ENCODE peak calls at places on chromosomes 7 and 10, in four cellular contexts. One of them, this sample, is unnamed.

GRCh38 chr7:66974986-66975590 is 20.3 kb downstream of the SBDS start:
- DNase-seq in OCI-LY7: no peak
- DNase-seq in CD4-positive, alpha-beta T cell: no peak
- DNase-seq in suprapubic skin: no peak
- DNase-seq in this sample: no peak

GRCh38 chr7:104908636-104909035 is 105.4 kb upstream of the KMT2E start:
- DNase-seq in OCI-LY7: no peak
- DNase-seq in CD4-positive, alpha-beta T cell: no peak
- DNase-seq in suprapubic skin: no peak
- DNase-seq in this sample: no peak

GRCh38 chr7:74267756-74268565 is 13.8 kb upstream of the RFC2 start:
- DNase-seq in OCI-LY7: no peak
- DNase-seq in CD4-positive, alpha-beta T cell: no peak
- DNase-seq in suprapubic skin: no peak
- DNase-seq in this sample: no peak

GRCh38 chr7:100799037-100799896 is 28.1 kb downstream of the EPHB4 start:
- DNase-seq in OCI-LY7: peak; percentile 48
- DNase-seq in CD4-positive, alpha-beta T cell: peak; percentile 24
- DNase-seq in suprapubic skin: no peak
- DNase-seq in this sample: peak; percentile 73

GRCh38 chr7:40231796-40232195 is 97.0 kb downstream of the SUGCT start:
- DNase-seq in OCI-LY7: no peak
- DNase-seq in CD4-positive, alpha-beta T cell: no peak
- DNase-seq in suprapubic skin: no peak
- DNase-seq in this sample: no peak

GRCh38 chr10:125114761-125115391 is 45.5 kb downstream of the CTBP2 start:
- DNase-seq in OCI-LY7: no peak
- DNase-seq in CD4-positive, alpha-beta T cell: no peak
- DNase-seq in suprapubic skin: no peak
- DNase-seq in this sample: no peak

GRCh38 chr10:19815478-19816419 is 483 bp upstream of the PLXDC2 start:
- DNase-seq in OCI-LY7: no peak
- DNase-seq in CD4-positive, alpha-beta T cell: no peak
- DNase-seq in suprapubic skin: peak; percentile 88
- DNase-seq in this sample: peak; percentile 69

GRCh38 chr7:40536406-40536805 is 401.6 kb downstream of the SUGCT start:
- DNase-seq in OCI-LY7: no peak
- DNase-seq in CD4-positive, alpha-beta T cell: no peak
- DNase-seq in suprapubic skin: no peak
- DNase-seq in this sample: no peak

GRCh38 chr7:36153571-36154097 is 580 bp downstream of the EEPD1 start:
- DNase-seq in OCI-LY7: no peak
- DNase-seq in CD4-positive, alpha-beta T cell: peak; percentile 16
- DNase-seq in suprapubic skin: no peak
- DNase-seq in this sample: peak; percentile 39

GRCh38 chr10:71562884-71563283 is 156.7 kb downstream of the C10orf105 start:
- DNase-seq in OCI-LY7: no peak
- DNase-seq in CD4-positive, alpha-beta T cell: no peak
- DNase-seq in suprapubic skin: no peak
- DNase-seq in this sample: no peak

GRCh38 chr7:13778967-13779366 is 210.5 kb downstream of the ETV1 start:
- DNase-seq in OCI-LY7: no peak
- DNase-seq in CD4-positive, alpha-beta T cell: no peak
- DNase-seq in suprapubic skin: no peak
- DNase-seq in this sample: peak; percentile 44

GRCh38 chr10:16832351-16833080 is 15.3 kb upstream of the RSU1 start:
- DNase-seq in OCI-LY7: no peak
- DNase-seq in CD4-positive, alpha-beta T cell: no peak
- DNase-seq in suprapubic skin: no peak
- DNase-seq in this sample: peak; percentile 44

GRCh38 chr7:156836443-156836842 is 56.5 kb downstream of the LMBR1 start:
- DNase-seq in OCI-LY7: no peak
- DNase-seq in CD4-positive, alpha-beta T cell: no peak
- DNase-seq in suprapubic skin: no peak
- DNase-seq in this sample: no peak

GRCh38 chr7:83032195-83032594 is 130.5 kb downstream of the PCLO start:
- DNase-seq in OCI-LY7: no peak
- DNase-seq in CD4-positive, alpha-beta T cell: no peak
- DNase-seq in suprapubic skin: no peak
- DNase-seq in this sample: no peak

GRCh38 chr10:44437837-44438752 is 53.2 kb upstream of the CXCL12 start:
- DNase-seq in OCI-LY7: no peak
- DNase-seq in CD4-positive, alpha-beta T cell: no peak
- DNase-seq in suprapubic skin: no peak
- DNase-seq in this sample: no peak

GRCh38 chr7:95723583-95724180 is 48.7 kb upstream of the DYNC1I1 start:
- DNase-seq in OCI-LY7: peak; percentile 5
- DNase-seq in CD4-positive, alpha-beta T cell: no peak
- DNase-seq in suprapubic skin: no peak
- DNase-seq in this sample: no peak

GRCh38 chr7:70647801-70648491 is 484.0 kb upstream of the GALNT17 start:
- DNase-seq in OCI-LY7: no peak
- DNase-seq in CD4-positive, alpha-beta T cell: peak; percentile 23
- DNase-seq in suprapubic skin: no peak
- DNase-seq in this sample: no peak

GRCh38 chr10:43195557-43195956 is 57.3 kb downstream of the CSGALNACT2 start:
- DNase-seq in OCI-LY7: no peak
- DNase-seq in CD4-positive, alpha-beta T cell: no peak
- DNase-seq in suprapubic skin: no peak
- DNase-seq in this sample: no peak

GRCh38 chr7:43244232-43244631 is 131.8 kb downstream of the HECW1 start:
- DNase-seq in OCI-LY7: no peak
- DNase-seq in CD4-positive, alpha-beta T cell: no peak
- DNase-seq in suprapubic skin: no peak
- DNase-seq in this sample: no peak

GRCh38 chr7:1946461-1947450 is 276.7 kb downstream of the ELFN1 start:
- DNase-seq in OCI-LY7: no peak
- DNase-seq in CD4-positive, alpha-beta T cell: no peak
- DNase-seq in suprapubic skin: no peak
- DNase-seq in this sample: no peak

GRCh38 chr7:106050743-106051110 is 61.4 kb downstream of the SYPL1 start:
- DNase-seq in OCI-LY7: no peak
- DNase-seq in CD4-positive, alpha-beta T cell: no peak
- DNase-seq in suprapubic skin: no peak
- DNase-seq in this sample: no peak

GRCh38 chr7:148182264-148182663 is 408.3 kb upstream of the C7orf33 start:
- DNase-seq in OCI-LY7: no peak
- DNase-seq in CD4-positive, alpha-beta T cell: no peak
- DNase-seq in suprapubic skin: no peak
- DNase-seq in this sample: no peak

GRCh38 chr10:43212043-43212721 is 54.7 kb downstream of the RASGEF1A start:
- DNase-seq in OCI-LY7: no peak
- DNase-seq in CD4-positive, alpha-beta T cell: no peak
- DNase-seq in suprapubic skin: peak; percentile 71
- DNase-seq in this sample: no peak

GRCh38 chr10:70937661-70938060 is 49.3 kb upstream of the PCBD1 start:
- DNase-seq in OCI-LY7: no peak
- DNase-seq in CD4-positive, alpha-beta T cell: no peak
- DNase-seq in suprapubic skin: no peak
- DNase-seq in this sample: no peak

GRCh38 chr10:117950408-117950807 is 96.3 kb downstream of the RAB11FIP2 start:
- DNase-seq in OCI-LY7: no peak
- DNase-seq in CD4-positive, alpha-beta T cell: no peak
- DNase-seq in suprapubic skin: no peak
- DNase-seq in this sample: no peak

GRCh38 chr10:126904807-126905686 is at the start of gene DOCK1:
- DNase-seq in OCI-LY7: no peak
- DNase-seq in CD4-positive, alpha-beta T cell: no peak
- DNase-seq in suprapubic skin: peak; percentile 85
- DNase-seq in this sample: peak; percentile 75

GRCh38 chr7:124813962-124814798 is 48.6 kb upstream of the GPR37 start:
- DNase-seq in OCI-LY7: no peak
- DNase-seq in CD4-positive, alpha-beta T cell: no peak
- DNase-seq in suprapubic skin: no peak
- DNase-seq in this sample: no peak

GRCh38 chr7:28711096-28711495 is 247.0 kb downstream of the TRIL start:
- DNase-seq in OCI-LY7: no peak
- DNase-seq in CD4-positive, alpha-beta T cell: no peak
- DNase-seq in suprapubic skin: no peak
- DNase-seq in this sample: no peak

GRCh38 chr10:101071885-101072433 is 10.2 kb downstream of the KAZALD1 start:
- DNase-seq in OCI-LY7: no peak
- DNase-seq in CD4-positive, alpha-beta T cell: no peak
- DNase-seq in suprapubic skin: no peak
- DNase-seq in this sample: no peak

GRCh38 chr7:29336851-29337627 is 142.5 kb downstream of the CHN2 start:
- DNase-seq in OCI-LY7: no peak
- DNase-seq in CD4-positive, alpha-beta T cell: no peak
- DNase-seq in suprapubic skin: no peak
- DNase-seq in this sample: no peak

DNA sequence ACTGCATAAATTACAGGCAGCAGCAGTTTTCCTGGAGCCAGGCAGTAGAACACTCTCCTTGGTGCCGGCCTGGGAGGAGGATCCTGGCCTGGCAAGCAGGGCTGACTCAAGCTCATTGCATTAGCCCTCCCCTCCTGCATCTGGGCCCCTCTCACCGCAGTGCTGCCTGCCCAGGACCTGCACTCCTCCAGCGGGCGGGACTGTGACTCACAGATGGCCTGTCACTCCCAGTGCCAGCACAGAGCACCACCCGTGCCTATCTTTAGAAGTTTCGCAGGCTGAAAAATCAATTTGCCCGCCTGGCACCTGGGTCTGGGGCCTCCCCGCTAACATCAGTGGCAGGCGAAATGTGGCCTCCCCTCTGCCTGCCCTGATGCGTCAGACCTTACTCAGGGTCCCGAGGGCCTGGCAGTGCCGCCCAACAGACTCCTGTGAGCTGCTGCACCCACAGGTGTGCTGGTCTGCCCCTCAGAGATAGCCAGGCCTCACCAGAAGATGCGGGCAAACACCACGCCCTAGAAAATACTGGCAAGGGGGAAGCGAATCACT is 123.8 kb downstream of the KCNMA1 start:
- DNase-seq in OCI-LY7: no peak
- DNase-seq in CD4-positive, alpha-beta T cell: no peak
- DNase-seq in suprapubic skin: no peak
- DNase-seq in this sample: no peak
- H3K27ac ChIP-seq in OCI-LY7: no peak overlapping the region
- H3K27ac ChIP-seq in CD4-positive, alpha-beta T cell: no peak overlapping the region
- H3K27ac ChIP-seq in suprapubic skin: no peak overlapping the region
- H3K27ac ChIP-seq in this sample: no peak overlapping the region

GRCh38 chr7:27662490-27663205 is at the start of gene HIBADH:
- DNase-seq in OCI-LY7: peak; percentile 99
- DNase-seq in CD4-positive, alpha-beta T cell: peak; percentile 89
- DNase-seq in suprapubic skin: peak; percentile 99
- DNase-seq in this sample: peak; percentile 99

GRCh38 chr7:27656724-27657123 is 6.0 kb downstream of the HIBADH start:
- DNase-seq in OCI-LY7: no peak
- DNase-seq in CD4-positive, alpha-beta T cell: no peak
- DNase-seq in suprapubic skin: no peak
- DNase-seq in this sample: no peak

GRCh38 chr7:27663989-27664331 is 1.3 kb upstream of the HIBADH start:
- DNase-seq in OCI-LY7: no peak
- DNase-seq in CD4-positive, alpha-beta T cell: no peak
- DNase-seq in suprapubic skin: no peak
- DNase-seq in this sample: no peak

GRCh38 chr7:27661776-27662489 is 750 bp downstream of the HIBADH start:
- DNase-seq in OCI-LY7: peak; percentile 52
- DNase-seq in CD4-positive, alpha-beta T cell: peak; percentile 3
- DNase-seq in suprapubic skin: no peak
- DNase-seq in this sample: no peak
- TF ChIP-seq CTCF in OCI-LY7: peak; percentile 46
- TF ChIP-seq CTCF in CD4-positive, alpha-beta T cell: no peak
- TF ChIP-seq CTCF in suprapubic skin: no peak
- TF ChIP-seq CTCF in this sample: no peak

GRCh38 chr10:95758351-95759025 is 2.5 kb downstream of the ENTPD1 start:
- DNase-seq in OCI-LY7: peak; percentile 49
- DNase-seq in CD4-positive, alpha-beta T cell: no peak
- DNase-seq in suprapubic skin: no peak
- DNase-seq in this sample: no peak
- H3K27ac ChIP-seq in OCI-LY7: peak overlapping the region; percentile 94
- H3K27ac ChIP-seq in CD4-positive, alpha-beta T cell: no peak overlapping the region
- H3K27ac ChIP-seq in suprapubic skin: peak overlapping the region; percentile 55
- H3K27ac ChIP-seq in this sample: peak overlapping the region; percentile 89

DNA sequence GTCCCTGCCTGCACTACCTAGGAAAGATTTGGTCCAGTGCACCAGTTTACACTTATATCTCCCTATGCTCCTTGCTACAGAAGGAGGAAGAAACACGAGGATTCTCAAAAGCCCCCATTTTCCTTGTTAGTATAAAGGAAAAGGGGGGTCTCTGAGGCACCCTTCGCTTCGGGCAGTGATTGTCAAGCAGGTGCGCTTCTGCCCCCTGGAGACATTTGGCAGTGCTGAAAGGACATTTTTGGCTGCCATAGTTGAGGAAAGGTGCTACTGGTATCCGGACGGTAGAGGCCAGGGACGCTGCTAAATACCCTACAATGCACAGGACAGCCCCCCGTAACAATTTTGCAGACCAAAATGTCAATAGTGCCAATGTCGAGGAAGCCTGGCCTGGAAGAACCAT is 193.7 kb downstream of the GFRA1 start:
- DNase-seq in OCI-LY7: no peak
- DNase-seq in CD4-positive, alpha-beta T cell: no peak
- DNase-seq in suprapubic skin: no peak
- DNase-seq in this sample: no peak
- TF ChIP-seq CTCF in OCI-LY7: no peak
- TF ChIP-seq CTCF in CD4-positive, alpha-beta T cell: no peak
- TF ChIP-seq CTCF in suprapubic skin: no peak
- TF ChIP-seq CTCF in this sample: no peak

GRCh38 chr10:58555930-58556311 is 43.2 kb downstream of the BICC1 start:
- DNase-seq in OCI-LY7: no peak
- DNase-seq in CD4-positive, alpha-beta T cell: no peak
- DNase-seq in suprapubic skin: no peak
- DNase-seq in this sample: no peak
- H3K27ac ChIP-seq in OCI-LY7: no peak overlapping the region
- H3K27ac ChIP-seq in CD4-positive, alpha-beta T cell: no peak overlapping the region
- H3K27ac ChIP-seq in suprapubic skin: no peak overlapping the region
- H3K27ac ChIP-seq in this sample: no peak overlapping the region

DNA sequence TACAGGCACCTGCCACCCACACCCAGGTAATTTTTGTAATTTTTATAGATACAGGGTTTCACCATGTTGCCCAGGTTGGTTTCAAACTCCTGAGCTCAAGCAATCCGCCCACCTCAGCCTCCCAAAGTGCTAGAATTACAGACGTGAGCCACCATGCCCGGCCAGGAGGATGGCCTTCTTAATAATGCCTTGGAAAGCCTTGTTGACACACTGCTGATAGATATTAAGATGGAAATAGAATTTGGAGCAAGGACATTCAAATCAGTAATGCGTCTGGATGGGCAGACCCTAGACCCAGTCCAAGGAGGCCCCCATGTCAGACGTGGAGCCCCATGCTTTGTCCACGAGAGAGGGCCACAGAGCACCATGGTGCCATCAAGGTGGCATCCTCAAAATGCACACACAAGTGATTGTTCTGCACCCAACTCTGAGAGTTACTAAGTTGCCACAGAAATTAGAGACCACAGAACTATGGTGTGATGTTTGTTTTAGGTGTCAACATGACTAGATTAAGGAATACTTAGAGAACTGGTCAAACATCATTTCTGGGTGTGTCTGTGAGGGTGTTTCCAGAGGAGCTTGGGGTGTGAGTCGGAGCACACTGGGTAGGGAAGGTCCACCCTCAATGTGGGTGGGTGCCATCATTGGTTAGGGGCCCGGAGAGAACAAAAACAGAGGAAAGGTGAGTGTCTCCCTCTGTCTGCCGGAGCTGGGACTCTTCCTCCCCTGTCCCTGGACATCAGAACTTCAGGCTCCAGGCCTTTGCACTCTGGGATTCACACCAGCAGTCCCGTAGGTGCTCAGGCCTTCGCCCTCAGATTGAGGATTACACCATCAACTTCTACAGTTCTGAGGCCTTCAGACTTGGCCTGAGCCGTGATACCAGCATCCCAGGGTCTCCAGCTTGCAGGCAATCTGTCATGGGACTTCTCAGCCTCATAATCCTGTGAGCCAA is 34.5 kb downstream of the EBF3 start:
- DNase-seq in OCI-LY7: no peak
- DNase-seq in CD4-positive, alpha-beta T cell: no peak
- DNase-seq in suprapubic skin: peak; percentile 43
- DNase-seq in this sample: no peak
- TF ChIP-seq CTCF in OCI-LY7: no peak
- TF ChIP-seq CTCF in CD4-positive, alpha-beta T cell: no peak
- TF ChIP-seq CTCF in suprapubic skin: no peak
- TF ChIP-seq CTCF in this sample: no peak